ENCODE peak calls at places on chromosome 17, in five cellular contexts. J, M, O, W and A are unnamed samples. For H3K27me3, the result is how much of the 10 kb centered on the place peaks cover.

GRCh38 chr17:63697341-63698286 is 2.3 kb downstream of the LIMD2 start:
- DNase-seq in J (peak), M (peak), O (no peak), W (peak), A (peak)

GRCh38 chr17:77316191-77316641 is 175.4 kb downstream of the SEC14L1 start:
- DNase-seq in J (no peak), M (peak), O (peak), W (no peak), A (no peak)

GRCh38 chr17:35390663-35391062 is 17.2 kb upstream of the SLFN11 start:
- DNase-seq in J (no peak), M (no peak), O (no peak), W (no peak), A (no peak)

GRCh38 chr17:59361916-59362810 is 30.7 kb downstream of the YPEL2 start:
- DNase-seq in J (no peak), M (no peak), O (no peak), W (no peak), A (peak)

GRCh38 chr17:15169676-15170075 is 95.5 kb downstream of the PMP22 start:
- DNase-seq in J (no peak), M (no peak), O (no peak), W (no peak), A (no peak)

GRCh38 chr17:76000016-76000754 is 470 bp upstream of the CDK3 start:
- DNase-seq in J (peak), M (peak), O (no peak), W (no peak), A (peak)

GRCh38 chr17:28470266-28471126 is 2.9 kb upstream of the SLC13A2 start:
- DNase-seq in J (no peak), M (no peak), O (no peak), W (no peak), A (no peak)

GRCh38 chr17:62732125-62732524 is 76.0 kb downstream of the MARCHF10 start:
- DNase-seq in J (no peak), M (no peak), O (no peak), W (no peak), A (no peak)

GRCh38 chr17:22253007-22253406 is 560.7 kb downstream of the KCNJ18 start:
- DNase-seq in J (no peak), M (no peak), O (no peak), W (no peak), A (no peak)

GRCh38 chr17:78125138-78125913 is 3.2 kb downstream of the TMC6 start:
- DNase-seq in J (no peak), M (no peak), O (no peak), W (peak), A (no peak)

GRCh38 chr17:5248821-5249479 is 14.3 kb upstream of the SCIMP start:
- DNase-seq in J (no peak), M (no peak), O (no peak), W (no peak), A (no peak)

GRCh38 chr17:79632432-79632735 is 21.5 kb upstream of the RBFOX3 start:
- DNase-seq in J (peak), M (no peak), O (peak), W (no peak), A (peak)

GRCh38 chr17:19647697-19648474 is 665 bp upstream of the ALDH3A2 start:
- DNase-seq in J (peak), M (peak), O (peak), W (peak), A (peak)

GRCh38 chr17:13337864-13338371 is 263.8 kb downstream of the HS3ST3A1 start:
- DNase-seq in J (no peak), M (peak), O (no peak), W (no peak), A (peak)

GRCh38 chr17:71472809-71473789 is 647.7 kb upstream of the SOX9 start:
- DNase-seq in J (no peak), M (peak), O (no peak), W (no peak), A (peak)

GRCh38 chr17:81049973-81050551 is 15.1 kb downstream of the BAIAP2 start:
- DNase-seq in J (peak), M (no peak), O (no peak), W (peak), A (no peak)

GRCh38 chr17:30113213-30113612 is 3.4 kb upstream of the NSRP1 start:
- DNase-seq in J (peak), M (no peak), O (no peak), W (no peak), A (peak)

GRCh38 chr17:72244942-72245341 is 124.1 kb downstream of the SOX9 start:
- DNase-seq in J (no peak), M (no peak), O (no peak), W (no peak), A (no peak)

GRCh38 chr17:83155128-83156081 is 76.0 kb downstream of the METRNL start:
- DNase-seq in J (no peak), M (no peak), O (peak), W (no peak), A (no peak)

GRCh38 chr17:51359055-51359454 is 98.7 kb downstream of the UTP18 start:
- DNase-seq in J (no peak), M (no peak), O (no peak), W (no peak), A (no peak)

GRCh38 chr17:79027925-79028491 is 4.0 kb downstream of the C1QTNF1 start:
- DNase-seq in J (no peak), M (no peak), O (peak), W (peak), A (peak)

GRCh38 chr17:57211543-57211942 is 44.8 kb upstream of the MSI2 start:
- DNase-seq in J (no peak), M (no peak), O (no peak), W (no peak), A (peak)

GRCh38 chr17:28552201-28552999 is at the start of gene UNC119:
- DNase-seq in J (peak), M (peak), O (peak), W (peak), A (peak)

GRCh38 chr17:50026046-50026675 is 29.7 kb upstream of the ITGA3 start:
- DNase-seq in J (no peak), M (no peak), O (peak), W (no peak), A (no peak)

GRCh38 chr17:77087650-77088454 is 52.9 kb upstream of the SEC14L1 start:
- DNase-seq in J (no peak), M (no peak), O (no peak), W (no peak), A (no peak)

GRCh38 chr17:35499548-35499947 is 37.9 kb downstream of the SLFN12L start:
- DNase-seq in J (no peak), M (no peak), O (no peak), W (no peak), A (no peak)

GRCh38 chr17:30556374-30557332 is 79.4 kb downstream of the GOSR1 start:
- DNase-seq in J (peak), M (no peak), O (peak), W (no peak), A (no peak)

GRCh38 chr17:76726231-76726765 is at the start of gene JMJD6:
- DNase-seq in J (peak), M (peak), O (peak), W (peak), A (peak)

GRCh38 chr17:10775058-10775457 is 28.8 kb downstream of the TMEM238L start:
- DNase-seq in J (peak), M (no peak), O (no peak), W (no peak), A (no peak)

GRCh38 chr17:79023886-79024771 is at the start of gene C1QTNF1:
- DNase-seq in J (peak), M (peak), O (peak), W (peak), A (peak)

GRCh38 chr17:28572294-28573099 is 1.2 kb upstream of the PIGS start:
- DNase-seq in J (no peak), M (no peak), O (peak), W (peak), A (no peak)

GRCh38 chr17:59649886-59650285 is 30.2 kb downstream of the CLTC start:
- DNase-seq in J (no peak), M (no peak), O (no peak), W (no peak), A (no peak)

GRCh38 chr17:78751447-78752067 is 30.5 kb downstream of the CYTH1 start:
- DNase-seq in J (no peak), M (no peak), O (no peak), W (no peak), A (no peak)

GRCh38 chr17:50051082-50051576 is 4.8 kb upstream of the ITGA3 start:
- DNase-seq in J (peak), M (no peak), O (no peak), W (no peak), A (peak)

GRCh38 chr17:30188211-30188939 is 47.1 kb downstream of the SLC6A4 start:
- DNase-seq in J (no peak), M (no peak), O (no peak), W (no peak), A (no peak)

GRCh38 chr17:28142355-28142754 is 99.9 kb downstream of the NLK start:
- DNase-seq in J (no peak), M (peak), O (no peak), W (no peak), A (no peak)

GRCh38 chr17:63137163-63137562 is 171.1 kb downstream of the TANC2 start:
- DNase-seq in J (no peak), M (no peak), O (no peak), W (no peak), A (no peak)

GRCh38 chr17:81066072-81066471 is 31.1 kb downstream of the BAIAP2 start:
- DNase-seq in J (peak), M (no peak), O (no peak), W (no peak), A (no peak)

GRCh38 chr17:6555331-6556120 is 829 bp downstream of the PITPNM3 start:
- DNase-seq in J (peak), M (peak), O (no peak), W (no peak), A (peak)
- H3K27me3 ChIP-seq in J (under half), M (under half), O (under half), W (under half), A (under half)

GRCh38 chr17:16987830-16988601 is 16.1 kb upstream of the TNFRSF13B start:
- DNase-seq in J (peak), M (peak), O (no peak), W (peak), A (peak)
- H3K27ac ChIP-seq in J (no peak), M (no peak), O (no peak), W (no peak), A (no peak)

GRCh38 chr17:58254803-58255202 is 16.4 kb downstream of the LPO start:
- DNase-seq in J (no peak), M (no peak), O (no peak), W (no peak), A (no peak)
- H3K27me3 ChIP-seq in J (half or more), M (half or more), O (under half), W (half or more), A (under half)

GRCh38 chr17:67585077-67585602 is 132.6 kb upstream of the NOL11 start:
- DNase-seq in J (no peak), M (no peak), O (no peak), W (no peak), A (peak)
- H3K27ac ChIP-seq in J (peak), M (no peak), O (no peak), W (no peak), A (no peak)

GRCh38 chr17:61567045-61567802 is 23.8 kb downstream of the NACA2 start:
- DNase-seq in J (no peak), M (no peak), O (no peak), W (no peak), A (no peak)
- H3K27me3 ChIP-seq in J (under half), M (under half), O (under half), W (under half), A (under half)

GRCh38 chr17:42359133-42359532 is 29.1 kb downstream of the STAT3 start:
- DNase-seq in J (no peak), M (no peak), O (no peak), W (no peak), A (no peak)

GRCh38 chr17:42362245-42362961 is 25.8 kb downstream of the STAT3 start:
- DNase-seq in J (no peak), M (no peak), O (no peak), W (peak), A (no peak)

GRCh38 chr17:42363767-42364585 is 24.3 kb downstream of the STAT3 start:
- DNase-seq in J (no peak), M (no peak), O (no peak), W (no peak), A (no peak)

GRCh38 chr17:42363231-42363630 is 25.0 kb downstream of the STAT3 start:
- DNase-seq in J (no peak), M (no peak), O (no peak), W (no peak), A (no peak)

GRCh38 chr17:42361781-42362186 is 26.5 kb downstream of the STAT3 start:
- DNase-seq in J (no peak), M (no peak), O (no peak), W (no peak), A (no peak)
- H3K27ac ChIP-seq in J (no peak), M (no peak), O (peak), W (no peak), A (no peak)

DNA sequence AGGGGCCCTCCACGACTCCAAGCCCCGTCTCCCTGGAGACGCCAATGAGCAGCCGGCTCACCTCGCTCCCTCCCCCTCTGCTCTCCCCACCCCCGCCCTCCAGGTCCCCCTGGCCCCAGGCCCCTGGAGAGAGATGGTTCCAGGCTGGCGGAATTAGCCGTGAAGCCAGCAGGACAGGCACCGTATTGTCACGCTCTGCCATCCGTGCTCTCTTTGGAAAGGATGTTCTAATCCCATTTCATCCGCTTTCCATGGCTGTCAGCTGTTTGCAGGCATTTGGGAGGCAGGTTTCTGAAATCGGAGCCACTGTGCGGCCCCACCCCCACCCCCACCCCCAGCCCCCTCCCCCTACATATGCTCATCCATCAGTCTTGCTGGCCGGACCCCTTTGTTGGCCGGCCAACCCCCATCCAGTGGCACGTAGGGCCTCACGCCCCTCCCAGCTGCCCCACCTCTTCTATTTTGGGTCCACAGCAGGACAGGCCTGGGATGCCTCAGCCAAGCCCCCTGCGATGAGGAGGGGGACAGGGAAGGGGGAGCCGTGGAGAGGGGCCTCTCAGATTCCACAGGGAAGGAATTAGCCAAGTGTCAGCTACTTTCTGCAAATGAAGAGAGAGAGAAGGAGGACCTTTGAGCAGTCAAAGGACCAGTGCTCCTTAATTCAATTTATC is 30.8 kb downstream of the SDK2 start:
- DNase-seq in J (no peak), M (peak), O (no peak), W (no peak), A (peak)
- H3K27me3 ChIP-seq in J (half or more), M (under half), O (under half), W (under half), A (under half)

DNA sequence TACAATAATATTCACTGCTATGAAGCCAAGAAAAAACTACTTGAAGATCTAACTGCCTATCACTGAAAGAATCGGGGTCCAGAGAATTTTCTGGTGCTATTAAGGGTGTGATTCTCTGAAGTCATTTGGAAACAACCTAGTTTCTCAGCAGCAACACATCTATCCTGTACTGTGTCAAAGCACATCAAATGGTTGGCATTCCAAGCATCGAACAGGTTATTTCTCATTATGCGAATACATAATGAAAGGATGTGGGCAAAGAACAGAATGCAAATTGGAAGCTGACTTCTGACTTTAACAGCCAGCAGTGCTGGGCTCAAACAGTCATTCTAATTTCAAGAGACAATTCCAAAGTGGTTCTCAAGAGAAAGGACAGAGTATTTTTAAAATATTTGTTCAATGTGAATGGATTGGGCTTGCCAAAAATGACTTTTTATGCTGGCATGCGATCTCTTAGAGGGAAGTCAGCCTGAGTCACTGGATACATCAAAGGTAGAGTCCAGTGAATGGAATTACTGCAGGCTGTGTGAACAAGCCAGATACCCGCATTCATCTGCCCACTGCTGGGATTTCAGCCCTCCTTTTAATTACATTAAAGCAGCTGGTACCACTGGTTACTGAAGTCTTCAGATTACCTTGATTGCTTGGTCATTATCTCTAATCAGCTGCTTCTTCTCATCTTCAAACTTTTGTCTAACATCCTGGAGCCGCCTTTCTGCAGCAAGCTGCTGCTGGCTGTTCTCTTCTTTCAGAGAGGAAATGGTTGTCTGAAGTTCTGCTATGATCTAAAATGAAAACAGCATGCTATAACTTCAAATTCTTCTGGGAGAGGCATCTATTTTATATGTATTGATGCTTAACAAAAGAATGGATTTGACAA is 181.2 kb upstream of the AXIN2 start:
- DNase-seq in J (no peak), M (peak), O (no peak), W (no peak), A (peak)
- H3K27ac ChIP-seq in J (no peak), M (no peak), O (no peak), W (no peak), A (peak)